ENCODE peak calls at places on chromosomes 2 and 18, in six cellular contexts. G, F, D, C, Z and M are unnamed samples.

GRCh38 chr18:74244554-74244953 is 47.2 kb downstream of the CYB5A start:
- DNase-seq in C (no peak), D (no peak), G (no peak), Z (no peak), F (no peak), M (no peak)

GRCh38 chr2:26558271-26559043 is 80.5 kb upstream of the OTOF start:
- DNase-seq in Z (peak; percentile 49), C (no peak), F (no peak), G (peak; percentile 50), D (no peak), M (peak; percentile 43)

GRCh38 chr18:22060361-22060760 is 109.0 kb upstream of the GATA6 start:
- DNase-seq in C (no peak), F (no peak), Z (no peak), D (no peak), G (no peak), M (no peak)

GRCh38 chr18:33334781-33335180 is 105.7 kb downstream of the CCDC178 start:
- DNase-seq in D (no peak), G (no peak), F (no peak), Z (no peak), C (no peak), M (no peak)

GRCh38 chr2:203740741-203741363 is 34.4 kb downstream of the CD28 start:
- DNase-seq in G (peak; percentile 80), C (no peak), D (no peak), F (no peak), Z (no peak), M (no peak)

GRCh38 chr2:241678784-241679540 is 7.7 kb downstream of the DTYMK start:
- DNase-seq in G (no peak), D (no peak), Z (no peak), C (no peak), F (no peak), M (no peak)

GRCh38 chr2:12587729-12588522 is 128.8 kb upstream of the TRIB2 start:
- DNase-seq in G (peak; percentile 95), Z (no peak), F (peak; percentile 19), C (no peak), D (no peak), M (no peak)

GRCh38 chr2:12048551-12048950 is 302.1 kb downstream of the LPIN1 start:
- DNase-seq in C (no peak), Z (no peak), F (no peak), D (no peak), G (no peak), M (no peak)

GRCh38 chr2:183253441-183254130 is 129.3 kb downstream of the NUP35 start:
- DNase-seq in C (no peak), Z (no peak), F (no peak), G (no peak), D (no peak), M (no peak)

GRCh38 chr18:68150976-68151375 is 563.9 kb downstream of the TMX3 start:
- DNase-seq in D (no peak), Z (no peak), F (no peak), G (no peak), C (no peak), M (no peak)

GRCh38 chr18:58608216-58608615 is 20.7 kb downstream of the ALPK2 start:
- DNase-seq in Z (no peak), C (no peak), D (no peak), F (no peak), G (no peak), M (no peak)

GRCh38 chr2:238339395-238339780 is 19.1 kb downstream of the TRAF3IP1 start:
- DNase-seq in D (no peak), Z (no peak), G (no peak), C (peak; percentile 15), F (no peak), M (no peak)

GRCh38 chr2:235605306-235605998 is 111.6 kb downstream of the AGAP1 start:
- DNase-seq in D (peak; percentile 50), F (peak; percentile 34), G (peak; percentile 95), C (peak; percentile 53), Z (peak; percentile 90), M (no peak)

GRCh38 chr2:146807568-146808168 is 1037.2 kb upstream of the ACVR2A start:
- DNase-seq in F (no peak), C (no peak), D (no peak), Z (no peak), G (no peak), M (no peak)

GRCh38 chr2:70118798-70119454 is 31.6 kb downstream of the PCBP1 start:
- DNase-seq in D (no peak), C (no peak), G (no peak), Z (no peak), F (no peak), M (no peak)

GRCh38 chr2:205274801-205275200 is 407.5 kb upstream of the NRP2 start:
- DNase-seq in C (no peak), F (no peak), Z (no peak), D (no peak), G (no peak), M (no peak)

GRCh38 chr2:166180951-166181812 is 53.4 kb upstream of the SCN1A start:
- DNase-seq in G (peak; percentile 38), C (no peak), Z (peak; percentile 44), D (peak; percentile 54), F (peak; percentile 45), M (peak; percentile 65)

GRCh38 chr2:193966590-193966989 is 1690.4 kb upstream of the SLC39A10 start:
- DNase-seq in C (no peak), Z (no peak), G (peak; percentile 84), D (no peak), F (peak; percentile 45), M (no peak)

GRCh38 chr2:208285853-208286252 is 19.8 kb downstream of the PIKFYVE start:
- DNase-seq in G (no peak), D (no peak), Z (no peak), C (no peak), F (no peak), M (no peak)

GRCh38 chr2:106294182-106294581 is 100.1 kb upstream of the UXS1 start:
- DNase-seq in G (no peak), C (no peak), D (no peak), F (no peak), Z (no peak), M (no peak)

GRCh38 chr2:174595904-174596397 is 1.7 kb downstream of the WIPF1 start:
- DNase-seq in D (no peak), C (no peak), F (no peak), G (peak; percentile 48), Z (no peak), M (no peak)

GRCh38 chr2:218777276-218777990 is 4.5 kb upstream of the CYP27A1 start:
- DNase-seq in D (no peak), F (no peak), G (no peak), Z (no peak), C (no peak), M (no peak)

GRCh38 chr2:191280304-191280703 is 35.1 kb downstream of the MYO1B start:
- DNase-seq in D (no peak), Z (no peak), F (no peak), C (no peak), G (no peak), M (no peak)

GRCh38 chr2:72112421-72112820 is 35.2 kb downstream of the CYP26B1 start:
- DNase-seq in C (no peak), Z (no peak), G (peak; percentile 70), D (no peak), F (no peak), M (no peak)

GRCh38 chr2:121890041-121890440 is 134.6 kb downstream of the TSN start:
- DNase-seq in G (no peak), D (no peak), F (no peak), C (no peak), Z (no peak), M (no peak)

GRCh38 chr18:10376735-10377134 is 77.7 kb upstream of the APCDD1 start:
- DNase-seq in Z (no peak), D (no peak), F (no peak), C (no peak), G (peak; percentile 59), M (no peak)

GRCh38 chr2:216768908-216769401 is 73.6 kb upstream of the IGFBP5 start:
- DNase-seq in C (no peak), F (no peak), D (no peak), Z (no peak), G (no peak), M (no peak)

GRCh38 chr2:12555012-12555645 is 161.6 kb upstream of the TRIB2 start:
- DNase-seq in F (no peak), D (no peak), Z (no peak), G (peak; percentile 83), C (no peak), M (no peak)

GRCh38 chr18:35479911-35480586 is 17.7 kb downstream of the INO80C start:
- DNase-seq in G (no peak), F (peak; percentile 56), C (no peak), Z (no peak), D (peak; percentile 83), M (no peak)
- H3K4me1 ChIP-seq in G (peaks cover 12% of the 10 kb centered on the region), F (peaks cover 74% of the 10 kb centered on the region), C (peaks cover 36% of the 10 kb centered on the region), Z (peaks cover 7% of the 10 kb centered on the region), D (peaks cover 68% of the 10 kb centered on the region), M (peaks cover 5% of the 10 kb centered on the region)

DNA sequence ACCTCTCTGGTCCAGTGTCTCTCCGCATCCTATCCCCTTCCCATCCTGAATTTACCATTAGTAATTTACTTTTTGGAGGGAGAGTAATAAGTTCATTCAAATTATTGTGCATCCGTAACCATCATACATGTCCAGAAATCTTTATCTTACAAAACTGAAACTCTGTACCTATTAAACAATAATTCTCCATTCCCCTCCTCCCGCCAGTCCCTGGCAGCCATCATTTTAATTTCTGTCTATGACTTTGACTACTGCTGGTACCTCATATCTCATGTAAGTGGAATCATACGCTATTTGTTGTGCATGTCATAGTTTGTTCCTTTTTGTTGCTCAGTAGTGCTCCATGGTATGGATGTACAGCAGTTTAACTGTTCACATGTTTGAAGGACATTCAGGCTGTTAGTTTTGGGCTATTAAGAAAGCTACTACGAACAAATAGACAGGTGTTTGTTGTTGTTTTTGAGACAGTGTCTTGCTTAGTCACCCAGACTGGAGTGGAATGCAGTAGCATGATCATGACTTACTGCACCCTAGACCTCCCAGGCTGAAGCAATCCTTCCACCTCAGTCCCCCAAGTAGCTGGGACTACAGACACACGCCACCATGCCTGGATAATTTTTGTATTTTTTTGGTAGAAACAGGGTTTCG is 2.0 kb downstream of the LIMS1 start:
- DNase-seq in Z (no peak), F (peak; percentile 33), C (no peak), D (no peak), G (peak; percentile 74), M (no peak)
- H3K4me3 ChIP-seq in Z (peak overlapping the region; percentile 82), F (no peak overlapping the region), C (peak overlapping the region; percentile 91), D (peak overlapping the region; percentile 66), G (peak overlapping the region; percentile 76), M (peak overlapping the region; percentile 79)

GRCh38 chr2:177399376-177399775 is 6.8 kb downstream of the AGPS start:
- DNase-seq in D (no peak), Z (no peak), F (no peak), G (no peak), C (no peak), M (no peak)

GRCh38 chr2:177400337-177400923 is 7.9 kb downstream of the AGPS start:
- DNase-seq in D (no peak), F (no peak), Z (no peak), C (no peak), G (peak; percentile 73), M (no peak)

GRCh38 chr2:177397501-177398289 is 5.1 kb downstream of the AGPS start:
- DNase-seq in F (peak; percentile 70), C (no peak), G (peak; percentile 98), Z (no peak), D (no peak), M (no peak)

GRCh38 chr2:177396630-177397460 is 4.3 kb downstream of the AGPS start:
- DNase-seq in Z (no peak), C (no peak), F (peak; percentile 61), G (peak; percentile 91), D (no peak), M (no peak)

GRCh38 chr2:177398290-177398683 is 5.7 kb downstream of the AGPS start:
- DNase-seq in F (no peak), D (no peak), Z (no peak), G (no peak), C (no peak), M (no peak)
- H3K4me1 ChIP-seq in F (peaks cover 76% of the 10 kb centered on the region), D (peaks cover 88% of the 10 kb centered on the region), Z (peaks cover 62% of the 10 kb centered on the region), G (peaks cover 7% of the 10 kb centered on the region), C (peaks cover 33% of the 10 kb centered on the region), M (peaks cover 32% of the 10 kb centered on the region)

GRCh38 chr2:222706616-222707015 is 35.2 kb downstream of the MOGAT1 start:
- DNase-seq in D (no peak), G (peak; percentile 46), F (no peak), C (no peak), Z (no peak), M (no peak)
- H3K4me3 ChIP-seq in D (no peak overlapping the region), G (no peak overlapping the region), F (no peak overlapping the region), C (no peak overlapping the region), Z (no peak overlapping the region), M (no peak overlapping the region)